ENCODE peak calls at places on chromosomes 16 and 17, in seven cellular contexts. Q is cardiac fibroblast, X is epithelial cell of esophagus, L is GM12864, O is choroid plexus epithelial cell, A is dorsolateral prefrontal cortex, B is adrenal gland. S is an unnamed sample.

GRCh38 chr17:6544770-6545169 is 11.6 kb downstream of the PITPNM3 start:
- DNase-seq in Q (no peak), X (no peak), L (no peak), O (no peak), A (no peak), B (no peak), S (no peak)

GRCh38 chr17:59366773-59367656 is 35.6 kb downstream of the YPEL2 start:
- DNase-seq in Q (peak; percentile 78), X (peak; percentile 60), L (no peak), O (peak; percentile 82), A (no peak), B (peak; percentile 45), S (no peak)

GRCh38 chr16:88688013-88688778 is 1.9 kb upstream of the SNAI3 start:
- DNase-seq in Q (no peak), X (peak; percentile 66), L (no peak), O (no peak), A (peak; percentile 68), B (no peak), S (no peak)

GRCh38 chr16:68564367-68564985 is 25.4 kb downstream of the ZFP90 start:
- DNase-seq in Q (peak; percentile 31), X (peak; percentile 17), L (no peak), O (peak; percentile 20), A (no peak), B (no peak), S (peak; percentile 8)

GRCh38 chr16:48276102-48276501 is 28.8 kb upstream of the ABCC11 start:
- DNase-seq in Q (no peak), X (peak; percentile 26), L (no peak), O (peak; percentile 39), A (no peak), B (peak; percentile 45), S (no peak)

GRCh38 chr17:77098884-77099545 is 41.8 kb upstream of the SEC14L1 start:
- DNase-seq in Q (peak; percentile 91), X (peak; percentile 72), L (no peak), O (peak; percentile 95), A (peak; percentile 71), B (peak; percentile 75), S (no peak)

GRCh38 chr16:10940501-10941079 is 1.7 kb downstream of the DEXI start:
- DNase-seq in Q (no peak), X (no peak), L (no peak), O (no peak), A (no peak), B (peak; percentile 67), S (peak; percentile 40)

GRCh38 chr17:58412910-58413630 is 4.3 kb downstream of the RNF43 start:
- DNase-seq in Q (no peak), X (peak; percentile 50), L (no peak), O (peak; percentile 28), A (no peak), B (no peak), S (no peak)

GRCh38 chr17:80361495-80362220 is 53.3 kb upstream of the ENDOV start:
- DNase-seq in Q (peak; percentile 23), X (peak; percentile 16), L (no peak), O (peak; percentile 16), A (peak; percentile 20), B (no peak), S (no peak)

GRCh38 chr16:51326131-51326856 is 175.2 kb upstream of the SALL1 start:
- DNase-seq in Q (peak; percentile 72), X (peak; percentile 63), L (no peak), O (peak; percentile 80), A (peak; percentile 39), B (no peak), S (no peak)

GRCh38 chr16:79601978-79602609 is 1.6 kb upstream of the MAF start:
- DNase-seq in Q (peak; percentile 84), X (peak; percentile 82), L (peak; percentile 29), O (peak; percentile 87), A (peak; percentile 85), B (peak; percentile 83), S (peak; percentile 68)

GRCh38 chr17:3963214-3964201 is 729 bp downstream of the ATP2A3 start:
- DNase-seq in Q (no peak), X (no peak), L (no peak), O (no peak), A (no peak), B (no peak), S (peak; percentile 82)

GRCh38 chr16:75131081-75131480 is 14.5 kb upstream of the LDHD start:
- DNase-seq in Q (no peak), X (no peak), L (no peak), O (no peak), A (no peak), B (no peak), S (no peak)

GRCh38 chr16:3980311-3981111 is 100.0 kb upstream of the CREBBP start:
- DNase-seq in Q (peak; percentile 63), X (peak; percentile 31), L (no peak), O (peak; percentile 87), A (no peak), B (no peak), S (no peak)

GRCh38 chr16:11251525-11252481 is 4.2 kb downstream of the SOCS1 start:
- DNase-seq in Q (peak; percentile 55), X (peak; percentile 39), L (no peak), O (peak; percentile 87), A (no peak), B (no peak), S (peak; percentile 77)

DNA sequence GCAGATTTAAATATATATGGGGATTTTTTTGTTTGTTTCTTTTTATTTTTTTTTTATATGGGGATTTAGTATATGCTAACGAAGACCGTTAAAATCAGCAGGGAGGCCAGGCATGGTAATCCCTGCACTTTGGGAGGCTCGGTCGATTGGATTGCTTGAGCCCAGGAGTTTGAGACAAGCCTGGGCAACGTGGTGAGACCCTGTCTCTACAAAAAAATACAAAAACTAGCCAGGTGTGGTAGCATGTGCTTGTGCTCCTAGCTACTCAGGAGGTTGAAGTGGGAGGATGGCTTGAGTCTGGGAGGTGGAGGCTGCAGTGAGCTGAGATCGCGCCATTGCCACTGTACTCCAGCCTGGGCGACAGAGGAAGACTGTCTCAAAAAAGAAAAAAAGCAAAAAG is 22.3 kb upstream of the MEIOC start:
- DNase-seq in Q (no peak), X (no peak), L (no peak), O (no peak), A (no peak), B (no peak), S (no peak)
- TF ChIP-seq CTCF in Q (no peak), X (no peak), L (no peak), O (no peak), A (no peak), B (no peak), S (no peak)

GRCh38 chr16:55482056-55482455 is 3.1 kb downstream of the MMP2 start:
- DNase-seq in Q (peak; percentile 57), X (peak; percentile 56), L (no peak), O (no peak), A (no peak), B (peak; percentile 39), S (no peak)

GRCh38 chr16:55479560-55480197 is 681 bp downstream of the MMP2 start:
- DNase-seq in Q (peak; percentile 22), X (no peak), L (no peak), O (no peak), A (no peak), B (no peak), S (no peak)

GRCh38 chr16:55476625-55477533 is 2.1 kb upstream of the MMP2 start:
- DNase-seq in Q (no peak), X (no peak), L (no peak), O (no peak), A (no peak), B (no peak), S (no peak)

GRCh38 chr16:55478827-55479559 is at the start of gene MMP2:
- DNase-seq in Q (peak; percentile 79), X (peak; percentile 33), L (no peak), O (peak; percentile 75), A (no peak), B (peak; percentile 46), S (no peak)

DNA sequence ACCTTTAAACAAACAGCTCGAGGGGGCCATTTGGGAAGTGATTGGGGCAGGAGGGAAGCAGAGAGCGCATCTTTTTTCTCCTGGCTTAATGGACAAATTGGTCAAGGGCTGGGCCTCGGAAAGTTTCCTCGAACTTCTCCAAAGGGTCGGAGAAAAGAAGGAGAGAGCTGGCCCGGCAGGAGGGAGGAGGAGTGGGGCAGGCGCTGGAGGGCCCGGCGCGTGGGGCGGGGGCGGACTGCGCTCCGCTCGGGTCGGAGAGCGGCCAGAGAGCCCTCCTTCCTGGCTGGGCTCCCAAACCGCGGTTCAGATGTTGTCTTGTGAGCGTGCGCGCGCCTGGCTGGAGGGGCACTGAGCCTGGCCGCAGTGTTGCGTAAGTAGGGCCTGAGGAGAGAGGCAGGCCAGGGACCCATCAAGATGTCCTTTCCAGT is 1.2 kb downstream of the MMP2 start:
- DNase-seq in Q (peak; percentile 92), X (peak; percentile 26), L (no peak), O (peak; percentile 93), A (peak; percentile 53), B (peak; percentile 66), S (no peak)
- H3K4me3 ChIP-seq in Q (peak overlapping the region; percentile 65), X (peak overlapping the region; percentile 35), L (no peak overlapping the region), O (peak overlapping the region; percentile 81), A (peak overlapping the region; percentile 19), B (peak overlapping the region; percentile 80), S (no peak overlapping the region)

GRCh38 chr16:85286970-85287814 is 174.9 kb upstream of the CIBAR2 start:
- DNase-seq in Q (peak; percentile 32), X (no peak), L (no peak), O (no peak), A (peak; percentile 76), B (peak; percentile 83), S (no peak)
- TF ChIP-seq CTCF in Q (no peak), X (no peak), L (no peak), O (peak; percentile 5), A (no peak), B (peak; percentile 19), S (no peak)

DNA sequence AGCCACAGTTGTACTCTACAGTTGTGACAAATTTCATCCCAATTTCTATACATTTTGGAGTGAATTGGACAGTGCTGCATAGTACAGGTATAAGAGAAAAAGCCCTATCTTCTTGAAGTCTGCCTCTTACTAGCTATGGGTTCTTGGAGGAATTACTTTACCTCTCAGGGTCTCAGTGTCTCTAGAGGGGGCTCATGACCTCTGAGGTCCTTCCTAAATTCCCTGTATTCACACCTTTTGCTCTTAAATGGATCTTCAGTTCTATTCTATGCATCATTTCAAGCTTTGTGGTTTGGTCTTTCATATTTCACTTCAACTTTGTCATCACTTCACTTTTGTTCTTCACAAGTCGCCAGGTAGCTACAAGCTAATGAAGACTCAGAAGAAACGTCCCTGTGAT is 71.2 kb upstream of the ERCC4 start:
- DNase-seq in Q (no peak), X (no peak), L (no peak), O (no peak), A (no peak), B (no peak), S (no peak)
- H3K4me3 ChIP-seq in Q (no peak overlapping the region), X (no peak overlapping the region), L (no peak overlapping the region), O (no peak overlapping the region), A (no peak overlapping the region), B (no peak overlapping the region), S (no peak overlapping the region)